ENCODE peak calls at places on chromosomes 7 and 10, in four cellular contexts. L is HCT116, V is K562, P is HepG2. U is an unnamed sample.

GRCh38 chr7:115015619-115016018 is 93.7 kb downstream of the MDFIC start:
- DNase-seq in L (no peak), V (no peak), P (no peak), U (no peak)

GRCh38 chr10:113991091-113991860 is 52.4 kb upstream of the ADRB1 start:
- DNase-seq in L (no peak), V (no peak), P (no peak), U (no peak)

GRCh38 chr10:24674892-24675632 is 48.6 kb downstream of the ARHGAP21 start:
- DNase-seq in L (no peak), V (no peak), P (no peak), U (no peak)

GRCh38 chr10:112203328-112204076 is 19.9 kb upstream of the GPAM start:
- DNase-seq in L (no peak), V (no peak), P (no peak), U (no peak)

GRCh38 chr7:159049266-159050025 is 95.2 kb downstream of the VIPR2 start:
- DNase-seq in L (no peak), V (no peak), P (no peak), U (no peak)

GRCh38 chr10:23362069-23362830 is 17.7 kb upstream of the C10orf67 start:
- DNase-seq in L (no peak), V (no peak), P (no peak), U (no peak)

GRCh38 chr7:111076205-111076604 is 14.7 kb upstream of the LRRN3 start:
- DNase-seq in L (peak; percentile 10), V (no peak), P (no peak), U (no peak)

GRCh38 chr7:157905740-157906461 is 569.1 kb downstream of the DNAJB6 start:
- DNase-seq in L (peak; percentile 12), V (peak; percentile 48), P (no peak), U (no peak)

GRCh38 chr7:101728888-101729883 is 88.2 kb upstream of the CUX1 start:
- DNase-seq in L (peak; percentile 93), V (peak; percentile 85), P (peak; percentile 80), U (no peak)

GRCh38 chr7:40717242-40717641 is 582.4 kb downstream of the SUGCT start:
- DNase-seq in L (peak; percentile 81), V (no peak), P (peak; percentile 25), U (no peak)

GRCh38 chr10:105542401-105542800 is 901.3 kb downstream of the SORCS3 start:
- DNase-seq in L (no peak), V (no peak), P (no peak), U (no peak)

GRCh38 chr10:57169597-57169996 is 808.5 kb upstream of the ZWINT start:
- DNase-seq in L (no peak), V (no peak), P (no peak), U (no peak)

GRCh38 chr7:128076831-128077271 is 45.6 kb upstream of the LRRC4 start:
- DNase-seq in L (no peak), V (no peak), P (no peak), U (no peak)

GRCh38 chr10:45160266-45160665 is 155.1 kb downstream of the OR13A1 start:
- DNase-seq in L (no peak), V (no peak), P (no peak), U (no peak)

GRCh38 chr7:106609416-106609815 is 51.5 kb downstream of the CCDC71L start:
- DNase-seq in L (no peak), V (no peak), P (no peak), U (no peak)

GRCh38 chr7:16078076-16078952 is 343.0 kb downstream of the CRPPA start:
- DNase-seq in L (peak; percentile 69), V (peak; percentile 38), P (peak; percentile 65), U (peak; percentile 57)

GRCh38 chr7:734214-734613 is 7.1 kb upstream of the PRKAR1B start:
- DNase-seq in L (no peak), V (no peak), P (no peak), U (no peak)

GRCh38 chr10:96665306-96665705 is 55.0 kb downstream of the PIK3AP1 start:
- DNase-seq in L (no peak), V (no peak), P (no peak), U (no peak)

GRCh38 chr10:21048086-21048485 is 151.0 kb upstream of the NEBL start:
- DNase-seq in L (no peak), V (no peak), P (no peak), U (no peak)

GRCh38 chr10:11165591-11166543 is 148.2 kb downstream of the CELF2 start:
- DNase-seq in L (no peak), V (peak; percentile 77), P (no peak), U (peak; percentile 13)

GRCh38 chr7:5421626-5422323 is 1.9 kb downstream of the TNRC18 start:
- DNase-seq in L (no peak), V (peak; percentile 28), P (peak; percentile 93), U (no peak)

GRCh38 chr10:118962159-118962863 is 67.2 kb upstream of the NANOS1 start:
- DNase-seq in L (no peak), V (no peak), P (no peak), U (no peak)

GRCh38 chr7:129617607-129618006 is 6.1 kb downstream of the NRF1 start:
- DNase-seq in L (no peak), V (no peak), P (no peak), U (no peak)

GRCh38 chr7:112416127-112416526 is 34.1 kb upstream of the IFRD1 start:
- DNase-seq in L (no peak), V (no peak), P (no peak), U (no peak)

GRCh38 chr7:112410087-112410486 is 40.2 kb upstream of the IFRD1 start:
- DNase-seq in L (no peak), V (no peak), P (no peak), U (no peak)

GRCh38 chr7:112411186-112411795 is 39.0 kb upstream of the IFRD1 start:
- DNase-seq in L (no peak), V (no peak), P (peak; percentile 31), U (no peak)

GRCh38 chr7:112419543-112420130 is 30.6 kb upstream of the IFRD1 start:
- DNase-seq in L (no peak), V (no peak), P (no peak), U (no peak)

DNA sequence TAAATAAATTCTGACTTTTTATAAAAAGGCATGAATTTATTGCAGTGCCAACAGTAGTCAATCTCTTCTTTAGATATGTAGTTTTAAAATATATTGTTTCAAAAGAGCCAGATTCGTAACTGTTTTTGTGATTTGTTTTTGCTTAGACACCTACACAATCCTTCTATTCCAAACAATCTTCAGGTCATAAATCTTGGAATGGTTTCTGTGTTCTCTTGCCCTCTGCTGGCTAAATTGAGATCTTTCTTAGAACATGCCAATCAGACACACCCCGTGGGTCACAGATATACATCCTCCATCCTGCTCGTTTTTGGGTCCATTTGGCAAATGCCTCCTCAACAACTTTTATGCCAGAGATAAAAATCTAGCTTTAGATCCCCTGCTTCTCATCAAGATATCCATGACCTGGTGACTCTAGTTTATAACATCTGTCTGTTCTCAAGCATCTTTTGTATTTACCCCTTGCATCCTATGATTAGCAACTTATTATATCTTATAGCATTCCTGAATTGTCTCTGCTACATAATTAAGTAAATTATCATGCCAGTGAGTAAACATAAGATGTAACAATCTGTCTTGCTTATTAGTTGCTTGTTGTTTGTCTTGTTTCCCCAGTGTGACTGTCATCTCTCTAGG is 35.3 kb upstream of the IFRD1 start:
- DNase-seq in L (peak; percentile 36), V (peak; percentile 76), P (peak; percentile 42), U (no peak)
- TF ChIP-seq SIN3A in L (no peak), V (no peak), P (no peak), U (no peak)

DNA sequence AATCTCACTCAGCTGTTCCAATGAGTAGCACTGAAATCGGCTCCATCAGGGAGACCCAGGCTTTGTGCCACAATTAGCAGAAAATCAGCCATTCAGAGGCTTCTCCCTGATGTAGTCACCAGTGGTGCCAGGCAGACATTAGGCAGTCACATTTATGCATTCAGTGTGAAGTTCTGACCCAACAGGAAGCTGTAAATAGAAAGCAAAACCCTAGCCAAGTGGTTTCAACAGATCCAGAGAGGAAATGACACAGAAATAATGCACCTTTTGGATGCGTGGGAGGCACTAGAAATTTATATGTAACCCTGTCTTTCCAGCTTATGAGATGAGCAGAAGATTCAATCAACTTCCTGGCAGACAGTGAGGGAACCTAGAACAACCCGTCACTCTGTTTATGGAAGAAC is 186.4 kb downstream of the PDE1C start:
- DNase-seq in L (no peak), V (no peak), P (no peak), U (no peak)
- TF ChIP-seq TCF7L2 in L (no peak), V (no peak), P (no peak), U (no peak)

GRCh38 chr7:33500590-33500989 is 371.2 kb downstream of the BBS9 start:
- DNase-seq in L (no peak), V (no peak), P (no peak), U (no peak)

GRCh38 chr7:33494473-33494872 is 365.1 kb downstream of the BBS9 start:
- DNase-seq in L (no peak), V (no peak), P (no peak), U (no peak)

GRCh38 chr7:33495207-33495606 is 365.8 kb downstream of the BBS9 start:
- DNase-seq in L (no peak), V (no peak), P (no peak), U (no peak)
- TF ChIP-seq SIN3A in L (no peak), V (no peak), P (no peak), U (no peak)

DNA sequence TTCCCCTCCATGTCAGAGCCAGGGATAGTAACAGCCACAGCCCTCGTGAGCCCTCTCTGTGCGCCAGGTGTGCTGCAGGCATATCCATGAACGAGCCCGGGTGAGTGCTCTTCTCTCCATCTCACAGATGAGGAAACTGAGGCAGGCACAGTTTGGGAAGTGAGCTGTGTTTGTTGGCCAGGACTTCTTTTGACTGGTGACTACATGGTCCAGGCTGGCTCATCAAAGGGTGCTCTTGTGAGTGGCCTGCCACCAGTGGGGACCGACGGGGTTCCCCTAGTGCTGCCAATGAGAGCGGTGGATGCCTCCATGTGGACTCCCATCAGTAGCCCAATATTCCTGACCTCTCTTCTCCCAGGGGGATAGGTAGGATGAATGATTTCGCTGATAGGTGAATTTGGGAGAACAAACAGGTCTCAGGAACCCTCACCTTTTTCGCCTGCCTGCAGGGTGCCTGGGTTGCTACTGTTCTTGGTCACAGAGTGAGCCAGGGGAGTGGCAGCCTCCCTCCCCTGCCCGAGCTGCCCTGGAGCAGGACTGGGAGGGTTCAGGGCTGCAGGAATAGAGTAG is 38.2 kb downstream of the ADRA2A start:
- DNase-seq in L (no peak), V (no peak), P (no peak), U (no peak)
- TF ChIP-seq TCF7L2 in L (no peak), V (no peak), P (no peak), U (no peak)

DNA sequence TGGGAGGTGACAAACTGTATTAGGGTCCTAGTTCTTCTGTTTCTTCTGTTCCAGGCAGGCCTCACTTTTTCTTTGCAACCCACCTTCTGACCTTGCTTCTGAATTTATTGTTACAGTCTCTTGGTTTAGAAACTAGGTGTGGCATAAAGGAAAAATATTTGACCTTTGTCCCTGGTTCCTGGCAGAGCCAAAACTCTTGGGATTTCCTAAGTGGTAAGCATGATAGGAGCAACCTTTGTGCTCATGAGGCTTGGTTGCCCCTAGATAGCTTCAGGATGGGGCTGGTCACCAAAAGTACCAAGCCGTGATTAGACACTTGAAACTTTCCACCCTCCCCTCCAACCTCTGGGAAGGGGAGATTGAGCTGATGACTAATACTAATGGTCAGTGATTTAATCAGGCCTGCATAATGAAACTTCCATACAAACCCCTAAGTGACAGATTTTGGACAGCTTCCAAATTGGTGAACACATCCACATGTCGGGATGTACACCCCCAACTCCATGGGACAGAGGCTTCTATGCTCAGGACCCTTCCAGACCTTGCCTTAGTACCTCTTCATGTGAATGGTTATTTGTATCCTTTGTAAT is 4.7 kb downstream of the NUB1 start:
- DNase-seq in L (no peak), V (no peak), P (no peak), U (no peak)
- TF ChIP-seq SIN3A in L (no peak), V (no peak), P (no peak), U (no peak)

GRCh38 chr7:33250421-33250827 is 121.1 kb downstream of the BBS9 start:
- DNase-seq in L (no peak), V (no peak), P (no peak), U (no peak)
- TF ChIP-seq TCF7L2 in L (no peak), V (no peak), P (no peak), U (no peak)

GRCh38 chr10:8048281-8049008 is 6.0 kb upstream of the GATA3 start:
- DNase-seq in L (no peak), V (no peak), P (no peak), U (no peak)
- TF ChIP-seq SIN3A in L (no peak), V (no peak), P (no peak), U (no peak)

U was measured in Panc1.